ENCODE peak calls at places on chromosome 5, in six cellular contexts. One of them, this sample, is unnamed.

GRCh38 chr5:179111267-179112207 is 51.4 kb downstream of the ZNF354C start:
- DNase-seq in HepG2: no peak
- DNase-seq in upper lobe of left lung: no peak
- DNase-seq in transverse colon: no peak
- DNase-seq in SK-N-SH: no peak
- DNase-seq in K562: no peak
- DNase-seq in this sample: no peak

GRCh38 chr5:143986567-143987242 is 174.7 kb downstream of the HMHB1 start:
- DNase-seq in HepG2: no peak
- DNase-seq in upper lobe of left lung: no peak
- DNase-seq in transverse colon: no peak
- DNase-seq in SK-N-SH: no peak
- DNase-seq in K562: no peak
- DNase-seq in this sample: no peak

GRCh38 chr5:68435611-68436010 is 220.1 kb downstream of the PIK3R1 start:
- DNase-seq in HepG2: no peak
- DNase-seq in upper lobe of left lung: no peak
- DNase-seq in transverse colon: peak
- DNase-seq in SK-N-SH: no peak
- DNase-seq in K562: no peak
- DNase-seq in this sample: no peak

GRCh38 chr5:41856644-41857491 is 13.4 kb downstream of the OXCT1 start:
- DNase-seq in HepG2: peak
- DNase-seq in upper lobe of left lung: no peak
- DNase-seq in transverse colon: peak
- DNase-seq in SK-N-SH: peak
- DNase-seq in K562: peak
- DNase-seq in this sample: no peak

GRCh38 chr5:131659841-131660240 is 24.8 kb upstream of the RAPGEF6 start:
- DNase-seq in HepG2: no peak
- DNase-seq in upper lobe of left lung: peak
- DNase-seq in transverse colon: no peak
- DNase-seq in SK-N-SH: no peak
- DNase-seq in K562: no peak
- DNase-seq in this sample: no peak

GRCh38 chr5:7852542-7852941 is 1.6 kb upstream of the CFAP90 start:
- DNase-seq in HepG2: no peak
- DNase-seq in upper lobe of left lung: no peak
- DNase-seq in transverse colon: no peak
- DNase-seq in SK-N-SH: no peak
- DNase-seq in K562: no peak
- DNase-seq in this sample: no peak

GRCh38 chr5:112192886-112193285 is 226.2 kb downstream of the EPB41L4A start:
- DNase-seq in HepG2: no peak
- DNase-seq in upper lobe of left lung: no peak
- DNase-seq in transverse colon: no peak
- DNase-seq in SK-N-SH: no peak
- DNase-seq in K562: no peak
- DNase-seq in this sample: no peak

GRCh38 chr5:18882162-18882561 is 1105.8 kb downstream of the CDH18 start:
- DNase-seq in HepG2: no peak
- DNase-seq in upper lobe of left lung: no peak
- DNase-seq in transverse colon: no peak
- DNase-seq in SK-N-SH: no peak
- DNase-seq in K562: no peak
- DNase-seq in this sample: no peak

GRCh38 chr5:91277840-91278239 is 105.3 kb downstream of the ARRDC3 start:
- DNase-seq in HepG2: no peak
- DNase-seq in upper lobe of left lung: no peak
- DNase-seq in transverse colon: no peak
- DNase-seq in SK-N-SH: no peak
- DNase-seq in K562: no peak
- DNase-seq in this sample: no peak

GRCh38 chr5:115888027-115888426 is 46.3 kb downstream of the AP3S1 start:
- DNase-seq in HepG2: no peak
- DNase-seq in upper lobe of left lung: no peak
- DNase-seq in transverse colon: no peak
- DNase-seq in SK-N-SH: no peak
- DNase-seq in K562: no peak
- DNase-seq in this sample: no peak

GRCh38 chr5:17037751-17038150 is 101.7 kb upstream of the MYO10 start:
- DNase-seq in HepG2: no peak
- DNase-seq in upper lobe of left lung: no peak
- DNase-seq in transverse colon: no peak
- DNase-seq in SK-N-SH: no peak
- DNase-seq in K562: no peak
- DNase-seq in this sample: no peak

GRCh38 chr5:33401482-33402390 is 39.0 kb upstream of the TARS1 start:
- DNase-seq in HepG2: no peak
- DNase-seq in upper lobe of left lung: no peak
- DNase-seq in transverse colon: no peak
- DNase-seq in SK-N-SH: no peak
- DNase-seq in K562: no peak
- DNase-seq in this sample: no peak

GRCh38 chr5:7866194-7866593 is 2.6 kb downstream of the FASTKD3 start:
- DNase-seq in HepG2: no peak
- DNase-seq in upper lobe of left lung: no peak
- DNase-seq in transverse colon: no peak
- DNase-seq in SK-N-SH: no peak
- DNase-seq in K562: no peak
- DNase-seq in this sample: no peak

GRCh38 chr5:135880278-135880677 is 15.4 kb downstream of the IL9 start:
- DNase-seq in HepG2: peak
- DNase-seq in upper lobe of left lung: no peak
- DNase-seq in transverse colon: peak
- DNase-seq in SK-N-SH: peak
- DNase-seq in K562: peak
- DNase-seq in this sample: no peak

GRCh38 chr5:74947961-74948613 is 81.9 kb upstream of the FAM169A start:
- DNase-seq in HepG2: no peak
- DNase-seq in upper lobe of left lung: no peak
- DNase-seq in transverse colon: no peak
- DNase-seq in SK-N-SH: no peak
- DNase-seq in K562: no peak
- DNase-seq in this sample: no peak

GRCh38 chr5:151509231-151509630 is 61.8 kb downstream of the SLC36A1 start:
- DNase-seq in HepG2: no peak
- DNase-seq in upper lobe of left lung: no peak
- DNase-seq in transverse colon: no peak
- DNase-seq in SK-N-SH: no peak
- DNase-seq in K562: no peak
- DNase-seq in this sample: no peak

GRCh38 chr5:150599917-150600511 is 40.4 kb upstream of the SYNPO start:
- DNase-seq in HepG2: no peak
- DNase-seq in upper lobe of left lung: peak
- DNase-seq in transverse colon: peak
- DNase-seq in SK-N-SH: peak
- DNase-seq in K562: peak
- DNase-seq in this sample: peak

DNA sequence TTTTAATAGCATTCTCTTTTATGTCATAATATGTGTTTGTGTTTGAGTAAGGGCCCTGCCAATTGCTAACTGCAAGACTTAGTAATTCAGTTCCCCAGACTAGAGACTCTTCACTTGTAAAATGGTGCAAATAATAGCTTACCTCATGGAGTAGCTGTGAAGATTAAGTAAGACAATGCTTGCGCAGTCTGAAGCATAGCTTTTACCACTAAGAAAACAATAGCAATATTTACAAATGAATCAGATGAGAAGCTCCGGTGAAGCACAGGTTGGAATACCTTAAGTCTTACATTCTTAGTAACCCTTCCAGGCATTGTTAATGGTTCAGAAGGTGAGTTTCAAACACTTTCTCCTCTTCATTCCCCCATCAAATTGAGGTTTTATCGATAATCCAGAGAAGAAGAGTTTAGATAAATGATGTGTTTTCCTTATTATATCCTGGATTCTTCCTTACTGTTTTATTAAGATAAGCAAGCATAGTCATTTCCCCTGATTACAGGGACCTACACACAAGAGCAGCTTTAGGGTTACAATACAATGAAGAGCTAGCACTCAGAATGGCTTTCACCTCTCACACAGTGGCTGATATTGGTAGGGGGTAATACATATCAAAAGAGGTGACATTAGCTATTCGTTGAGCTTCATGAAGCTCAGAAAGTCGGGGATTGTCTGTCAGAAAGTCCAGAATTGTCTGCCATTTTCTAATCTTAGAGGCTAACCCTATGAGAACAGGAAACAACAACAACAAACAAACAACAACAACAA is 96.4 kb upstream of the EDIL3 start:
- DNase-seq in HepG2: no peak
- DNase-seq in upper lobe of left lung: no peak
- DNase-seq in transverse colon: no peak
- DNase-seq in SK-N-SH: no peak
- DNase-seq in K562: no peak
- DNase-seq in this sample: no peak
- TF ChIP-seq EP300 in HepG2: no peak
- TF ChIP-seq EP300 in upper lobe of left lung: no peak
- TF ChIP-seq EP300 in transverse colon: no peak
- TF ChIP-seq EP300 in SK-N-SH: no peak
- TF ChIP-seq EP300 in K562: no peak
- TF ChIP-seq EP300 in this sample: no peak

GRCh38 chr5:43401827-43402226 is 10.4 kb downstream of the CCL28 start:
- DNase-seq in HepG2: peak
- DNase-seq in upper lobe of left lung: no peak
- DNase-seq in transverse colon: no peak
- DNase-seq in SK-N-SH: peak
- DNase-seq in K562: peak
- DNase-seq in this sample: no peak

GRCh38 chr5:43396762-43397304 is 15.4 kb downstream of the CCL28 start:
- DNase-seq in HepG2: no peak
- DNase-seq in upper lobe of left lung: peak
- DNase-seq in transverse colon: peak
- DNase-seq in SK-N-SH: peak
- DNase-seq in K562: no peak
- DNase-seq in this sample: peak

GRCh38 chr5:43400082-43400481 is 12.1 kb downstream of the CCL28 start:
- DNase-seq in HepG2: no peak
- DNase-seq in upper lobe of left lung: no peak
- DNase-seq in transverse colon: no peak
- DNase-seq in SK-N-SH: no peak
- DNase-seq in K562: no peak
- DNase-seq in this sample: no peak
- TF ChIP-seq CTCF in HepG2: peak
- TF ChIP-seq CTCF in upper lobe of left lung: no peak
- TF ChIP-seq CTCF in transverse colon: no peak
- TF ChIP-seq CTCF in SK-N-SH: no peak
- TF ChIP-seq CTCF in K562: no peak
- TF ChIP-seq CTCF in this sample: no peak

DNA sequence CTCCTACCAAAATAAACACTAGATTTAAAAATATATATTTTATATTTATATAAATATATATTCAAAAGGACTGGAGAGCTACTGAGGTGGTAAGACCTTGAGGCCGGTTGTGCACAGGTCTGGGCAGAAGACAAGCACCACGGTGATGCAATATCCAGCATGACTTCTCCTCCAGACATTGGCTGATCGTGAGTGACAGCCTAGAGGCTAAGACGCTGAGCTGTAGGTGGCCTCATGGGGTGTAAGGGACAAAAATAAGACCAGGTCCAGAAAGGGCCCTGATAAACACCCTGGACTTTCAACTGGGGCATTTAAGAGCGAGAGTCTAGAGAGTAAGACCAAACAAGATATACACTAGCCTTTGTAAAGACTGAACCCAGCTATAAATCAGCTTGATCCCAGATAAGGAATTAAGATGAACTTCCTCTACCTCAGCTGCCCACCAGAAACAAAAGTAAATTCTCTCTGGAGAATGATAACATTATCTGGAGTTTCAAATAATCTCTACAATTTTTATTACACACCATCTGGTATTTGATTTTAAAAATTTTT is 14.2 kb upstream of the C5orf47 start:
- DNase-seq in HepG2: no peak
- DNase-seq in upper lobe of left lung: no peak
- DNase-seq in transverse colon: no peak
- DNase-seq in SK-N-SH: no peak
- DNase-seq in K562: no peak
- DNase-seq in this sample: no peak
- TF ChIP-seq EP300 in HepG2: no peak
- TF ChIP-seq EP300 in upper lobe of left lung: no peak
- TF ChIP-seq EP300 in transverse colon: no peak
- TF ChIP-seq EP300 in SK-N-SH: no peak
- TF ChIP-seq EP300 in K562: no peak
- TF ChIP-seq EP300 in this sample: no peak

GRCh38 chr5:66239034-66239433 is 94.9 kb downstream of the SREK1 start:
- DNase-seq in HepG2: no peak
- DNase-seq in upper lobe of left lung: no peak
- DNase-seq in transverse colon: no peak
- DNase-seq in SK-N-SH: no peak
- DNase-seq in K562: no peak
- DNase-seq in this sample: no peak
- TF ChIP-seq CTCF in HepG2: peak
- TF ChIP-seq CTCF in upper lobe of left lung: no peak
- TF ChIP-seq CTCF in transverse colon: no peak
- TF ChIP-seq CTCF in SK-N-SH: peak
- TF ChIP-seq CTCF in K562: peak
- TF ChIP-seq CTCF in this sample: no peak

GRCh38 chr5:66864240-66864884 is 268.2 kb downstream of the MAST4 start:
- DNase-seq in HepG2: peak
- DNase-seq in upper lobe of left lung: no peak
- DNase-seq in transverse colon: no peak
- DNase-seq in SK-N-SH: no peak
- DNase-seq in K562: no peak
- DNase-seq in this sample: no peak

GRCh38 chr5:66869347-66869746 is 273.2 kb downstream of the MAST4 start:
- DNase-seq in HepG2: no peak
- DNase-seq in upper lobe of left lung: no peak
- DNase-seq in transverse colon: no peak
- DNase-seq in SK-N-SH: no peak
- DNase-seq in K562: no peak
- DNase-seq in this sample: no peak

GRCh38 chr5:66871651-66872050 is 275.5 kb downstream of the MAST4 start:
- DNase-seq in HepG2: no peak
- DNase-seq in upper lobe of left lung: no peak
- DNase-seq in transverse colon: no peak
- DNase-seq in SK-N-SH: no peak
- DNase-seq in K562: no peak
- DNase-seq in this sample: no peak

GRCh38 chr5:66863343-66864170 is 267.4 kb downstream of the MAST4 start:
- DNase-seq in HepG2: no peak
- DNase-seq in upper lobe of left lung: no peak
- DNase-seq in transverse colon: no peak
- DNase-seq in SK-N-SH: no peak
- DNase-seq in K562: no peak
- DNase-seq in this sample: no peak

GRCh38 chr5:66867622-66868322 is 271.6 kb downstream of the MAST4 start:
- DNase-seq in HepG2: no peak
- DNase-seq in upper lobe of left lung: no peak
- DNase-seq in transverse colon: no peak
- DNase-seq in SK-N-SH: no peak
- DNase-seq in K562: no peak
- DNase-seq in this sample: no peak
- TF ChIP-seq EP300 in HepG2: no peak
- TF ChIP-seq EP300 in upper lobe of left lung: no peak
- TF ChIP-seq EP300 in transverse colon: no peak
- TF ChIP-seq EP300 in SK-N-SH: no peak
- TF ChIP-seq EP300 in K562: no peak
- TF ChIP-seq EP300 in this sample: no peak